ENCODE peak calls at places on chromosomes 6 and 20, in six cellular contexts. U is neuronal stem cell, A is mesendoderm, F is mesenchymal stem cell, M is IMR-90, Z is H1. D is an unnamed sample.

GRCh38 chr20:44594730-44595129 is 12.4 kb downstream of the PKIG start:
- DNase-seq in U (no peak), A (peak; percentile 31), F (peak; percentile 81), M (peak; percentile 96), Z (no peak), D (no peak)

GRCh38 chr6:45364466-45364865 is 13.3 kb downstream of the SUPT3H start:
- DNase-seq in U (no peak), A (no peak), F (no peak), M (no peak), Z (no peak), D (no peak)

GRCh38 chr6:3390698-3391097 is 66.2 kb downstream of the SLC22A23 start:
- DNase-seq in U (no peak), A (no peak), F (no peak), M (peak; percentile 69), Z (no peak), D (no peak)

GRCh38 chr20:11267131-11267761 is 593.4 kb upstream of the JAG1 start:
- DNase-seq in U (peak; percentile 51), A (peak; percentile 96), F (peak; percentile 96), M (peak; percentile 98), Z (peak; percentile 25), D (peak; percentile 58)

GRCh38 chr20:57037689-57038088 is 228.8 kb downstream of the BMP7 start:
- DNase-seq in U (no peak), A (no peak), F (no peak), M (no peak), Z (no peak), D (no peak)

GRCh38 chr6:79544299-79544927 is 7.2 kb upstream of the LCA5 start:
- DNase-seq in U (no peak), A (peak; percentile 35), F (peak; percentile 68), M (peak; percentile 46), Z (no peak), D (no peak)

GRCh38 chr6:63440057-63440456 is 120.3 kb upstream of the LGSN start:
- DNase-seq in U (no peak), A (peak; percentile 51), F (no peak), M (no peak), Z (no peak), D (peak; percentile 45)

GRCh38 chr6:19502301-19502700 is 334.9 kb upstream of the ID4 start:
- DNase-seq in U (no peak), A (no peak), F (no peak), M (no peak), Z (no peak), D (no peak)

GRCh38 chr6:169965657-169966311 is 214.4 kb downstream of the ERMARD start:
- DNase-seq in U (no peak), A (no peak), F (no peak), M (no peak), Z (no peak), D (no peak)

GRCh38 chr20:46767127-46767761 is 57.8 kb downstream of the SLC2A10 start:
- DNase-seq in U (peak; percentile 42), A (peak; percentile 67), F (peak; percentile 15), M (peak; percentile 36), Z (no peak), D (peak; percentile 51)

GRCh38 chr6:35694462-35694861 is 5.7 kb upstream of the FKBP5 start:
- DNase-seq in U (no peak), A (no peak), F (peak; percentile 54), M (peak; percentile 51), Z (no peak), D (no peak)

GRCh38 chr6:132209351-132209750 is 191.9 kb downstream of the MOXD1 start:
- DNase-seq in U (no peak), A (peak; percentile 47), F (no peak), M (no peak), Z (no peak), D (no peak)

GRCh38 chr6:136685540-136686108 is 106.7 kb downstream of the MAP3K5 start:
- DNase-seq in U (no peak), A (no peak), F (no peak), M (peak; percentile 21), Z (no peak), D (no peak)

GRCh38 chr6:143107440-143107839 is 46.8 kb downstream of the AIG1 start:
- DNase-seq in U (no peak), A (no peak), F (peak; percentile 36), M (no peak), Z (no peak), D (no peak)

GRCh38 chr20:14921546-14921945 is 584.1 kb upstream of the FLRT3 start:
- DNase-seq in U (no peak), A (no peak), F (no peak), M (no peak), Z (no peak), D (no peak)

GRCh38 chr6:491233-491632 is 99.7 kb downstream of the IRF4 start:
- DNase-seq in U (no peak), A (no peak), F (no peak), M (no peak), Z (no peak), D (no peak)

GRCh38 chr6:53484409-53485280 is 60.3 kb downstream of the GCLC start:
- DNase-seq in U (peak; percentile 71), A (peak; percentile 62), F (peak; percentile 67), M (peak; percentile 75), Z (no peak), D (peak; percentile 38)

GRCh38 chr6:144434308-144434990 is 149.3 kb downstream of the UTRN start:
- DNase-seq in U (no peak), A (peak; percentile 48), F (peak; percentile 81), M (peak; percentile 88), Z (no peak), D (no peak)

GRCh38 chr6:67914419-67914818 is 720.7 kb upstream of the ADGRB3 start:
- DNase-seq in U (no peak), A (no peak), F (no peak), M (no peak), Z (no peak), D (no peak)

GRCh38 chr6:119192200-119192599 is 113.7 kb upstream of the FAM184A start:
- DNase-seq in U (no peak), A (no peak), F (no peak), M (no peak), Z (no peak), D (no peak)

GRCh38 chr20:24693466-24694156 is 224.2 kb downstream of the SYNDIG1 start:
- DNase-seq in U (no peak), A (no peak), F (no peak), M (no peak), Z (no peak), D (peak; percentile 10)

GRCh38 chr6:154112181-154112809 is 73.3 kb downstream of the OPRM1 start:
- DNase-seq in U (no peak), A (no peak), F (peak; percentile 33), M (no peak), Z (no peak), D (no peak)

GRCh38 chr20:61477366-61477966 is 225.4 kb downstream of the CDH4 start:
- DNase-seq in U (no peak), A (no peak), F (no peak), M (no peak), Z (no peak), D (peak; percentile 14)

GRCh38 chr6:101391772-101392560 is 1.5 kb upstream of the GRIK2 start:
- DNase-seq in U (no peak), A (peak; percentile 42), F (no peak), M (no peak), Z (no peak), D (peak; percentile 39)

GRCh38 chr6:163719028-163719742 is 304.7 kb downstream of the QKI start:
- DNase-seq in U (no peak), A (no peak), F (no peak), M (no peak), Z (no peak), D (no peak)

GRCh38 chr6:70599187-70599586 is 32.5 kb downstream of the SDHAF4 start:
- DNase-seq in U (no peak), A (no peak), F (no peak), M (no peak), Z (no peak), D (no peak)

GRCh38 chr20:44143896-44144295 is 43.1 kb downstream of the JPH2 start:
- DNase-seq in U (no peak), A (no peak), F (no peak), M (no peak), Z (no peak), D (no peak)

GRCh38 chr6:142569676-142570075 is 267.9 kb downstream of the ADGRG6 start:
- DNase-seq in U (no peak), A (peak; percentile 68), F (peak; percentile 18), M (no peak), Z (no peak), D (peak; percentile 33)

GRCh38 chr6:3259491-3259958 is 778 bp downstream of the PSMG4 start:
- DNase-seq in U (no peak), A (peak; percentile 81), F (peak; percentile 52), M (peak; percentile 41), Z (no peak), D (peak; percentile 57)

GRCh38 chr6:100620085-100620484 is 155.4 kb upstream of the SIM1 start:
- DNase-seq in U (no peak), A (no peak), F (peak; percentile 95), M (peak; percentile 94), Z (no peak), D (no peak)

GRCh38 chr6:158468666-158469065 is 91.2 kb upstream of the TMEM181 start:
- DNase-seq in U (no peak), A (no peak), F (no peak), M (no peak), Z (no peak), D (no peak)
- H2BK15ac ChIP-seq in U (no peak overlapping the region), A (no peak overlapping the region), F (no peak overlapping the region), M (no peak overlapping the region), Z (no peak overlapping the region), D (no peak overlapping the region)

DNA sequence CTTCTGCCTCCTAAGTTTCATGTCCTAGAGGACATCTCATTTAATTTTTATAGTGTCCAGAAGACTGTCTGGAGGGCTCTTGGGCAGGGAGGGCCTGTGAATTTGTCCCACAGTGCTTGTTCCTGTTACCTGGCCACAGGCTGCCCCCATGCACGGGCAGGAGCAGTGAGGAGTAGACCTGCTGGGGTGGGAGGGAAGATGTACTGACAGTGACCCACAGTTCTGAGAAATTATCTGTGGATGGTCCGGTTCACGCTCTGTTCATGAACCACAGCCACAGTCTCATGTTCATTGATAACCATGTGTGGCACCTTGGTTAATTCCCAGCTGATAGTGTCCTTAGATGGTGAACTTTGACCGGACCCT is 18.8 kb upstream of the ZNF831 start:
- DNase-seq in U (no peak), A (no peak), F (no peak), M (no peak), Z (no peak), D (peak; percentile 5)
- H2BK15ac ChIP-seq in U (no peak overlapping the region), A (no peak overlapping the region), F (no peak overlapping the region), M (no peak overlapping the region), Z (no peak overlapping the region), D (no peak overlapping the region)

DNA sequence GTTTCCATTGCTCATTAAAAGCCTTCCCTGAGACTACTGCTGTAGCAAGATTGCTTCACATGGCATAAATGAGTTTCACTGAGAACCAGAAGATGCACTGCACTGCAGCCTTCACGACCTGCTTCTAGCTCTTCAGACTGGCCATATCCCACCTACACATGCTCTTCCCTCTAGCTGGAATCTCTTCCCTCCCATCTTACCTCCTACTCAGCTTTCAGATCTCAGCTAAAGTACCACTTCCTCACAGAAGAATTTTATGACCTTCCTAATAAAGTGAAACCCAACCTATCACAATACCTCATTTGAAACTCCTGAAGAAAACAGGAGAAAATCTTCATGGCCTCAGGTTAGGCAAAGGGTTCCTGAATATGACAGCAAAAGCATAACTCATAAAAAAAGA is 99.9 kb downstream of the DTNBP1 start:
- DNase-seq in U (no peak), A (no peak), F (no peak), M (no peak), Z (no peak), D (no peak)
- H2BK15ac ChIP-seq in U (no peak overlapping the region), A (no peak overlapping the region), F (no peak overlapping the region), M (no peak overlapping the region), Z (peak overlapping the region; percentile 1), D (no peak overlapping the region)

GRCh38 chr20:920306-920705 is 4.2 kb upstream of the ANGPT4 start:
- DNase-seq in U (no peak), A (no peak), F (no peak), M (no peak), Z (no peak), D (no peak)
- H2BK15ac ChIP-seq in U (no peak overlapping the region), A (no peak overlapping the region), F (no peak overlapping the region), M (no peak overlapping the region), Z (no peak overlapping the region), D (no peak overlapping the region)